ENCODE peak calls at places on chromosomes 1 and 21, in five cellular contexts. W is IMR-90, V is mesenchymal stem cell, C is neuronal stem cell, M is H9. Q is an unnamed sample.
A peak's percentile ranks its signal among the peaks of the same experiment; 100 is the strongest.

GRCh38 chr1:156241311-156241811 is 623 bp upstream of the BGLAP start:
- DNase-seq in W (peak; percentile 47), V (peak; percentile 42), C (no peak), M (no peak), Q (no peak)

GRCh38 chr21:36508948-36509347 is 29.0 kb upstream of the CLDN14 start:
- DNase-seq in C (no peak), W (no peak), M (no peak), V (no peak), Q (no peak)

GRCh38 chr1:68183895-68184294 is 48.4 kb downstream of the WLS start:
- DNase-seq in C (no peak), V (no peak), M (no peak), W (no peak), Q (no peak)

GRCh38 chr1:14740016-14740415 is 141.5 kb downstream of the KAZN start:
- DNase-seq in M (peak; percentile 49), W (no peak), C (no peak), V (no peak), Q (peak; percentile 63)

GRCh38 chr1:209248649-209249279 is 334.8 kb upstream of the CAMK1G start:
- DNase-seq in C (peak; percentile 74), V (peak; percentile 48), W (peak; percentile 54), M (peak; percentile 57), Q (peak; percentile 81)

GRCh38 chr1:231940116-231940515 is 313.5 kb downstream of the DISC1 start:
- DNase-seq in W (no peak), V (no peak), C (no peak), M (no peak), Q (no peak)

GRCh38 chr21:18249542-18250152 is 5.0 kb downstream of the CHODL start:
- DNase-seq in C (no peak), M (no peak), V (peak; percentile 3), W (no peak), Q (peak; percentile 39)

GRCh38 chr1:2233997-2234761 is 6.1 kb downstream of the SKI start:
- DNase-seq in M (peak; percentile 30), C (no peak), V (peak; percentile 96), W (peak; percentile 87), Q (no peak)

GRCh38 chr1:170807432-170807831 is 127.9 kb upstream of the MROH9 start:
- DNase-seq in C (no peak), M (no peak), V (peak; percentile 3), W (peak; percentile 84), Q (no peak)

GRCh38 chr1:149936076-149936991 is at the start of gene MTMR11:
- DNase-seq in M (no peak), V (peak; percentile 47), W (peak; percentile 34), C (no peak), Q (peak; percentile 58)

GRCh38 chr1:110787328-110788071 is 85.4 kb upstream of the CD53 start:
- DNase-seq in V (no peak), C (no peak), W (no peak), M (no peak), Q (no peak)

GRCh38 chr1:225431081-225431863 is 3.4 kb upstream of the LBR start:
- DNase-seq in M (no peak), V (no peak), W (no peak), C (no peak), Q (no peak)

DNA sequence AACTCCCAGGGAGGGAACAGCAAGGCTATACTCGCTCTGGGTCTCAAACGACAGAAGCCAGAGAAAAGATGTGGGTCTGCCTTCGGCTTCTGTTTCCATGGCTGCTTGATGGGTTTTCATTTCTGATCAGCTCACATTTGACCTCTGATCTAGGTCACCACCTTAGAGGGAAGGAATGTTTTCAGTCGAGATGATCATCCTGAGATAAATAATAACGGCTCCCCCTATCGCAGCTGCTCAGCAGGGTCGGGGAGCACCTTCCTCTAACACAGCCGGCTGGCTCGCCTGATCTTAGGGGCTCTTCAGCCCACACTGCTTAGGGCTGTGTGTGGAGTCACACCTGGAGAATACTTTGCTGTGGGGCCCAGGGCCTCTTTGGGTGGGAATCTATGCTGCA is 53.1 kb upstream of the ZNF648 start:
- DNase-seq in C (no peak), W (no peak), V (no peak), M (no peak), Q (no peak)
- H3K23ac ChIP-seq in C (no peak overlapping the region), W (no peak overlapping the region), V (no peak overlapping the region), M (no peak overlapping the region), Q (no peak overlapping the region)

GRCh38 chr1:207631137-207631536 is 13.8 kb upstream of the CR1L start:
- DNase-seq in C (no peak), M (no peak), W (no peak), V (no peak), Q (no peak)
- H3K23ac ChIP-seq in C (no peak overlapping the region), M (no peak overlapping the region), W (no peak overlapping the region), V (no peak overlapping the region), Q (no peak overlapping the region)

GRCh38 chr1:230834292-230834691 is 34.0 kb downstream of the C1orf198 start:
- DNase-seq in C (no peak), W (no peak), V (no peak), M (no peak), Q (no peak)
- H3K23ac ChIP-seq in C (no peak overlapping the region), W (no peak overlapping the region), V (no peak overlapping the region), M (no peak overlapping the region), Q (no peak overlapping the region)

DNA sequence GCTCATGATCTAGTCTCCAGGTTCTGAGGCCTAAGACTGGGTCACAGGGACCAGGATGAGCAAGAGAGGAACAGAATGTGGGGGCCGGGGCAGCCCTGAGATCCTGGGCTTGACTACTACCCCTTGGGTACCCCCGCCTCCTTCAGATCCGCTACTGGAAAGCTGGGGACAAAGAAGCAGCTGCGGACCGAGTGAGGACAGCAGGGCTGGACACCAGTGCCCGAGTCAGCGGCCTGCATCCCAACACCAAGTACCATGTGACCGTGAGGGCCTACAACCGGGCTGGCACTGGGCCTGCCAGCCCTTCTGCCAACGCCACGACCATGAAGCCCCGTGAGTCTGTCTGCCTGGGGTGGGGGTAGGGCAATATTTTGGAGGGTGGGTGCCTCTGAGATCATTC is 12.5 kb downstream of the TMEM81 start:
- DNase-seq in V (no peak), M (no peak), W (no peak), C (no peak), Q (no peak)
- H3K23ac ChIP-seq in V (no peak overlapping the region), M (no peak overlapping the region), W (no peak overlapping the region), C (no peak overlapping the region), Q (no peak overlapping the region)

GRCh38 chr1:109618614-109619404 is 607 bp downstream of the GNAT2 start:
- DNase-seq in C (no peak), W (no peak), M (no peak), V (no peak), Q (no peak)

GRCh38 chr1:109620396-109620817 is 770 bp downstream of the AMPD2 start:
- DNase-seq in V (peak; percentile 85), W (peak; percentile 62), C (no peak), M (peak; percentile 49), Q (peak; percentile 67)

GRCh38 chr1:109620890-109621289 is 1.3 kb downstream of the AMPD2 start:
- DNase-seq in W (peak; percentile 95), M (peak; percentile 93), V (peak; percentile 98), C (peak; percentile 74), Q (peak; percentile 96)

GRCh38 chr1:109619405-109619654 is at the start of gene GNAT2:
- DNase-seq in M (no peak), V (no peak), W (no peak), C (no peak), Q (no peak)

DNA sequence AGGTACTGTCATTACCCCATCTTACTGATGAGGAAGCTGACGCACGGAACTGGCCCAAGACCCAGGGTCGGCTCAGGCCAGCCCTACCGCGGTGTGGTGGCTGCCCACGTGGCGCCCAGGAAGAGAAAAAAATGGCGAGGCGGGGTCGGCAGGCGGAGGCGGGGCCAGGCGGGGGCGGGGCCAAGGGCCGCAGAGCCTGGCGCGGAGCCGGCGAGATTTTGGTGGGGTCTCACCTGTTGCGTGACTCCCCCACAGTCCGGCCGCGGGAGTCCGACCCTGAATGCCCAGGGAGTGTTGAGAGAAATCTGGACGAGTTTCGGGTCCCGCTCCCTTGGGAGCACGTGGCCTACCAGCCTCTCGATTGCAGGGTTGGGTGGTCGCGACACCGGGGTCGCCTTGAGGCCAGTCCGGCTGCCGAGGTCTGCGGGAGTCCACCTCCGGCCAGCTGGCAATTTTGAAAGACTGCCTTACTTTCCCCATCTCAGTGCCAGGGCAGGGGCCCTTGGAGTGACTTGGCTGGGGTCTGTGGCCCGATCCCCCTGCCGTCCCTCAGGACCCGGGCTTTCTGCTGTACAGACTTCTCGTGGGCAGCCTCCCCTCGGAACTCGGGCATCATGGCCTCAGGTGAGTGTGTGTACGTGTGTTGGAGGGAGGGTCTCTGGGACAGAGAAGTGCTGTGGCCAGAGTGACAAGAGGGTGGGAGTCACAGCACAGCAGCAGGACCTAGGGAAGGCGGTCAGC is at the start of gene AMPD2:
- DNase-seq in W (peak; percentile 89), C (peak; percentile 52), M (peak; percentile 80), V (peak; percentile 93), Q (peak; percentile 85)
- H3K23ac ChIP-seq in W (peak within 1 kb of the TSS; percentile 99), C (no peak within 1 kb of the TSS), M (no peak within 1 kb of the TSS), V (peak within 1 kb of the TSS; percentile 54), Q (peak within 1 kb of the TSS; percentile 90)

GRCh38 chr1:78627321-78627720 is 7.1 kb downstream of the IFI44L start:
- DNase-seq in V (no peak), M (no peak), W (peak; percentile 58), C (no peak), Q (no peak)

GRCh38 chr1:78630600-78630999 is 10.4 kb downstream of the IFI44L start:
- DNase-seq in V (no peak), M (no peak), C (no peak), W (no peak), Q (no peak)

DNA sequence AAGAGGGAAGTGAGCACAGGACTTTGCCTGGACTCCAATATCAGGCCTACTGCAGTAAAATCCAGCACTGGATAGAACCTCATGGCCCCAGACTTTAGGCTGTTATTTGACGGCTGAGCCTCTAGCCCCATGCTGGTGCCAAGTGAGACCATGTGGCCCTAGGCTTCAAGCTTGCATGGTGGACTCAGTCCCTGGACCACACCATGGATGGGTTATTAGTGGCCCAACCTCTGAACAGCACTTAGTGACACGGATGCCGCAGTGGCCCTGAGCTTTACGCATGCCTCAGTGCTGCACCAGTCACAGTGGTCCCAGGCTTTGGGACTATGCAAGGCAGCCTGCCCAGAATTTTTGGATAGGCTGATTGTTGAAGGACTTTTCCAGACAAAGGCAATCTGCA is 13.0 kb downstream of the IFI44L start:
- DNase-seq in M (no peak), W (no peak), C (no peak), V (no peak), Q (no peak)
- H3K23ac ChIP-seq in M (no peak overlapping the region), W (no peak overlapping the region), C (no peak overlapping the region), V (no peak overlapping the region), Q (no peak overlapping the region)

Q was measured in mesendoderm.